ENCODE peak calls at places on chromosome 1, in nine cellular contexts. One of them, this sample, is unnamed.
A peak's percentile ranks its signal among the peaks of the same experiment; 100 is the strongest.

GRCh38 chr1:117205368-117205767 is 5.4 kb downstream of the VTCN1 start:
- DNase-seq in effector CD8-positive, alpha-beta T cell: no peak
- DNase-seq in CD8-positive, alpha-beta memory T cell: no peak
- DNase-seq in EL: peak; percentile 9
- DNase-seq in GM04503: no peak
- DNase-seq in ureter: no peak
- DNase-seq in dermis blood vessel endothelial cell: no peak
- DNase-seq in AG04450: no peak
- DNase-seq in neural progenitor cell: no peak
- DNase-seq in this sample: no peak

GRCh38 chr1:26724938-26725337 is 29.1 kb downstream of the ARID1A start:
- DNase-seq in dermis blood vessel endothelial cell: no peak
- DNase-seq in neural progenitor cell: peak; percentile 74
- DNase-seq in GM04503: no peak
- DNase-seq in EL: no peak
- DNase-seq in AG04450: no peak
- DNase-seq in effector CD8-positive, alpha-beta T cell: no peak
- DNase-seq in CD8-positive, alpha-beta memory T cell: no peak
- DNase-seq in ureter: no peak
- DNase-seq in this sample: no peak

GRCh38 chr1:15031251-15031930 is 122.2 kb upstream of the TMEM51 start:
- DNase-seq in GM04503: no peak
- DNase-seq in CD8-positive, alpha-beta memory T cell: no peak
- DNase-seq in EL: peak; percentile 21
- DNase-seq in dermis blood vessel endothelial cell: no peak
- DNase-seq in neural progenitor cell: no peak
- DNase-seq in effector CD8-positive, alpha-beta T cell: no peak
- DNase-seq in ureter: no peak
- DNase-seq in AG04450: no peak
- DNase-seq in this sample: no peak

GRCh38 chr1:174266991-174267612 is 107.8 kb downstream of the RABGAP1L start:
- DNase-seq in EL: no peak
- DNase-seq in ureter: no peak
- DNase-seq in AG04450: no peak
- DNase-seq in CD8-positive, alpha-beta memory T cell: no peak
- DNase-seq in GM04503: no peak
- DNase-seq in effector CD8-positive, alpha-beta T cell: no peak
- DNase-seq in dermis blood vessel endothelial cell: no peak
- DNase-seq in neural progenitor cell: no peak
- DNase-seq in this sample: no peak

GRCh38 chr1:66521736-66522365 is 12.1 kb upstream of the SGIP1 start:
- DNase-seq in CD8-positive, alpha-beta memory T cell: no peak
- DNase-seq in neural progenitor cell: no peak
- DNase-seq in EL: peak; percentile 86
- DNase-seq in ureter: no peak
- DNase-seq in dermis blood vessel endothelial cell: peak; percentile 56
- DNase-seq in GM04503: no peak
- DNase-seq in AG04450: peak; percentile 66
- DNase-seq in effector CD8-positive, alpha-beta T cell: no peak
- DNase-seq in this sample: no peak

GRCh38 chr1:235567812-235568444 is 63.7 kb upstream of the B3GALNT2 start:
- DNase-seq in AG04450: no peak
- DNase-seq in ureter: no peak
- DNase-seq in dermis blood vessel endothelial cell: no peak
- DNase-seq in EL: no peak
- DNase-seq in GM04503: no peak
- DNase-seq in CD8-positive, alpha-beta memory T cell: no peak
- DNase-seq in effector CD8-positive, alpha-beta T cell: no peak
- DNase-seq in neural progenitor cell: no peak
- DNase-seq in this sample: no peak

GRCh38 chr1:147807405-147807804 is 47.0 kb upstream of the GJA5 start:
- DNase-seq in GM04503: no peak
- DNase-seq in EL: no peak
- DNase-seq in neural progenitor cell: no peak
- DNase-seq in CD8-positive, alpha-beta memory T cell: no peak
- DNase-seq in AG04450: no peak
- DNase-seq in ureter: no peak
- DNase-seq in dermis blood vessel endothelial cell: no peak
- DNase-seq in effector CD8-positive, alpha-beta T cell: no peak
- DNase-seq in this sample: no peak

GRCh38 chr1:12521096-12521495 is 96.9 kb downstream of the DHRS3 start:
- DNase-seq in GM04503: no peak
- DNase-seq in ureter: no peak
- DNase-seq in CD8-positive, alpha-beta memory T cell: no peak
- DNase-seq in effector CD8-positive, alpha-beta T cell: no peak
- DNase-seq in EL: no peak
- DNase-seq in neural progenitor cell: no peak
- DNase-seq in dermis blood vessel endothelial cell: no peak
- DNase-seq in AG04450: no peak
- DNase-seq in this sample: no peak

GRCh38 chr1:107530543-107530942 is 389.7 kb downstream of the NTNG1 start:
- DNase-seq in neural progenitor cell: no peak
- DNase-seq in effector CD8-positive, alpha-beta T cell: no peak
- DNase-seq in dermis blood vessel endothelial cell: no peak
- DNase-seq in AG04450: no peak
- DNase-seq in ureter: no peak
- DNase-seq in EL: no peak
- DNase-seq in GM04503: no peak
- DNase-seq in CD8-positive, alpha-beta memory T cell: no peak
- DNase-seq in this sample: no peak

GRCh38 chr1:53669511-53670191 is 69.3 kb downstream of the GLIS1 start:
- DNase-seq in AG04450: no peak
- DNase-seq in GM04503: no peak
- DNase-seq in CD8-positive, alpha-beta memory T cell: no peak
- DNase-seq in dermis blood vessel endothelial cell: no peak
- DNase-seq in effector CD8-positive, alpha-beta T cell: no peak
- DNase-seq in ureter: no peak
- DNase-seq in EL: no peak
- DNase-seq in neural progenitor cell: no peak
- DNase-seq in this sample: no peak

This sample was measured in left colon.